ENCODE peak calls at places on chromosome 11, in nine cellular contexts. A, J, C, X, B, D, N, O and W are unnamed samples.

GRCh38 chr11:3807856-3808845 is at the start of gene PGAP2:
- DNase-seq in D (peak), A (peak), B (peak), X (peak), C (no peak), J (peak), N (peak), O (peak), W (peak)

GRCh38 chr11:14967581-14968214 is 4.5 kb downstream of the CALCA start:
- DNase-seq in D (no peak), J (no peak), C (no peak), A (no peak), B (peak), X (no peak), O (no peak), N (no peak), W (no peak)

GRCh38 chr11:19032990-19033389 is 27.5 kb downstream of the MRGPRX2 start:
- DNase-seq in X (no peak), D (no peak), J (no peak), B (no peak), O (no peak), A (no peak), C (no peak), N (no peak), W (no peak)

GRCh38 chr11:85132839-85133238 is 494.3 kb downstream of the DLG2 start:
- DNase-seq in O (peak), B (peak), J (no peak), N (no peak), C (no peak), D (no peak), X (no peak), A (no peak), W (no peak)

GRCh38 chr11:61413496-61413895 is 16.3 kb downstream of the CPSF7 start:
- DNase-seq in N (no peak), C (no peak), O (no peak), X (no peak), D (no peak), B (no peak), J (no peak), A (no peak), W (no peak)

GRCh38 chr11:75383246-75383645 is 16.1 kb upstream of the RPS3 start:
- DNase-seq in O (no peak), B (no peak), A (no peak), X (no peak), N (peak), C (no peak), D (no peak), J (no peak), W (no peak)

GRCh38 chr11:133531971-133532651 is at the start of gene OPCML:
- DNase-seq in D (no peak), N (no peak), B (no peak), A (no peak), X (no peak), C (no peak), J (no peak), O (peak), W (no peak)

GRCh38 chr11:23542171-23542570 is 681.9 kb upstream of the CCDC179 start:
- DNase-seq in X (no peak), D (no peak), O (no peak), C (no peak), J (no peak), N (no peak), B (no peak), A (no peak), W (no peak)

GRCh38 chr11:46001427-46002049 is 79.1 kb downstream of the LARGE2 start:
- DNase-seq in C (no peak), A (no peak), J (no peak), B (no peak), N (no peak), O (peak), X (no peak), D (no peak), W (peak)